ENCODE peak calls at places on chromosomes 3 and 15, in six cellular contexts. Y is HepG2, R is H1, C is GM12878, F is GM12892, H is K562. U is an unnamed sample.

GRCh38 chr3:108242776-108243175 is 20.6 kb upstream of the IFT57 start:
- DNase-seq in C (no peak), Y (no peak), F (no peak), R (no peak), H (no peak), U (no peak)

GRCh38 chr15:40338921-40339620 is 1.7 kb downstream of the CCDC9B start:
- DNase-seq in Y (peak), H (no peak), R (no peak), F (no peak), C (no peak), U (no peak)

GRCh38 chr3:46276497-46277099 is 34.3 kb downstream of the CCR3 start:
- DNase-seq in Y (peak), C (no peak), R (peak), H (peak), F (no peak), U (no peak)

GRCh38 chr3:189137416-189137815 is 34.4 kb upstream of the TPRG1 start:
- DNase-seq in H (no peak), R (peak), F (no peak), C (no peak), Y (no peak), U (no peak)

GRCh38 chr3:159734681-159735080 is 254.0 kb upstream of the IL12A start:
- DNase-seq in C (no peak), R (no peak), F (no peak), H (no peak), Y (no peak), U (no peak)

GRCh38 chr3:8492744-8493511 is 8.7 kb upstream of the LMCD1 start:
- DNase-seq in H (no peak), R (no peak), Y (no peak), F (no peak), C (no peak), U (no peak)

GRCh38 chr3:192372001-192372400 is 355.3 kb downstream of the FGF12 start:
- DNase-seq in F (no peak), H (no peak), R (no peak), C (no peak), Y (no peak), U (no peak)

GRCh38 chr15:61118885-61119284 is 110.2 kb downstream of the RORA start:
- DNase-seq in C (no peak), R (peak), H (peak), F (no peak), Y (no peak), U (no peak)

GRCh38 chr3:146148468-146148931 is 12.5 kb downstream of the PLOD2 start:
- DNase-seq in Y (no peak), H (no peak), F (no peak), R (no peak), C (no peak), U (no peak)

GRCh38 chr15:69468241-69469121 is 15.9 kb downstream of the RPLP1 start:
- DNase-seq in C (no peak), Y (no peak), F (no peak), H (peak), R (no peak), U (no peak)

GRCh38 chr15:50463423-50464358 is 39.5 kb downstream of the USP8 start:
- DNase-seq in R (no peak), F (no peak), H (no peak), C (no peak), Y (peak), U (no peak)

GRCh38 chr3:66856555-66856954 is 141.6 kb upstream of the KBTBD8 start:
- DNase-seq in C (no peak), F (no peak), H (no peak), Y (no peak), R (no peak), U (no peak)

GRCh38 chr3:127755305-127755681 is 67.0 kb downstream of the MGLL start:
- DNase-seq in R (no peak), H (no peak), F (no peak), Y (no peak), C (no peak), U (no peak)

GRCh38 chr3:27451261-27451660 is 32.9 kb downstream of the SLC4A7 start:
- DNase-seq in Y (no peak), H (no peak), C (no peak), F (no peak), R (no peak), U (no peak)

GRCh38 chr3:100354850-100355249 is 20.3 kb downstream of the NIT2 start:
- DNase-seq in H (no peak), C (no peak), Y (no peak), R (no peak), F (no peak), U (no peak)

GRCh38 chr3:124787490-124788195 is 57.4 kb downstream of the UMPS start:
- DNase-seq in C (no peak), R (no peak), Y (no peak), H (no peak), F (no peak), U (no peak)

GRCh38 chr15:52483712-52484111 is 45.0 kb downstream of the MYO5A start:
- DNase-seq in Y (no peak), F (no peak), C (no peak), H (no peak), R (no peak), U (no peak)

GRCh38 chr3:55489804-55490132 is 2.7 kb upstream of the WNT5A start:
- DNase-seq in R (no peak), H (no peak), C (no peak), Y (no peak), F (no peak), U (no peak)

GRCh38 chr15:47437492-47437891 is 279.8 kb upstream of the SEMA6D start:
- DNase-seq in C (no peak), R (no peak), H (no peak), F (no peak), Y (no peak), U (no peak)

GRCh38 chr15:89486726-89487050 is 9.7 kb downstream of the RHCG start:
- DNase-seq in H (peak), F (no peak), Y (no peak), C (no peak), R (no peak), U (peak)

GRCh38 chr15:29818141-29818540 is 4.1 kb downstream of the TJP1 start:
- DNase-seq in R (no peak), H (no peak), F (no peak), Y (no peak), C (no peak), U (no peak)

GRCh38 chr15:98169551-98169950 is 209.0 kb downstream of the ARRDC4 start:
- DNase-seq in F (no peak), R (no peak), H (no peak), Y (no peak), C (no peak), U (no peak)

GRCh38 chr3:19190136-19190535 is 41.8 kb downstream of the KCNH8 start:
- DNase-seq in R (no peak), C (no peak), F (no peak), Y (no peak), H (no peak), U (no peak)

GRCh38 chr15:62105266-62105665 is 38.5 kb downstream of the C2CD4A start:
- DNase-seq in F (no peak), Y (no peak), R (no peak), H (no peak), C (no peak), U (no peak)

GRCh38 chr3:194249323-194250103 is 101.6 kb downstream of the CPN2 start:
- DNase-seq in R (no peak), H (no peak), C (no peak), F (no peak), Y (no peak), U (no peak)

GRCh38 chr15:45549831-45550230 is 27.3 kb upstream of the SLC30A4 start:
- DNase-seq in R (no peak), F (no peak), C (no peak), Y (no peak), H (no peak), U (no peak)

GRCh38 chr15:59941612-59942011 is 62.5 kb upstream of the FOXB1 start:
- DNase-seq in F (no peak), H (no peak), C (no peak), Y (no peak), R (no peak), U (no peak)

GRCh38 chr15:67781061-67781460 is 44.2 kb upstream of the SKOR1 start:
- DNase-seq in Y (no peak), F (no peak), R (no peak), H (no peak), C (no peak), U (no peak)

GRCh38 chr3:62622553-62623174 is 249.3 kb upstream of the FEZF2 start:
- DNase-seq in C (peak), R (no peak), Y (peak), H (peak), F (no peak), U (peak)

GRCh38 chr3:5787863-5788488 is 600.5 kb downstream of the EDEM1 start:
- DNase-seq in C (no peak), F (no peak), R (peak), H (no peak), Y (no peak), U (no peak)

GRCh38 chr3:69203631-69204314 is 81.4 kb upstream of the LMOD3 start:
- DNase-seq in Y (no peak), F (no peak), R (no peak), H (no peak), C (no peak), U (no peak)

GRCh38 chr15:63243101-63243500 is 34.3 kb upstream of the APH1B start:
- DNase-seq in R (no peak), C (no peak), Y (no peak), H (no peak), F (no peak), U (no peak)

GRCh38 chr3:38362825-38363224 is 16.2 kb downstream of the XYLB start:
- DNase-seq in F (no peak), Y (no peak), H (no peak), R (no peak), C (no peak), U (no peak)

GRCh38 chr15:68488966-68489365 is 57.0 kb upstream of the ITGA11 start:
- DNase-seq in R (no peak), F (no peak), Y (no peak), H (no peak), C (no peak), U (no peak)

GRCh38 chr15:57019496-57020160 is 101.2 kb downstream of the TCF12 start:
- DNase-seq in R (no peak), Y (no peak), H (peak), C (no peak), F (no peak), U (no peak)

GRCh38 chr3:177679568-177680441 is 482.5 kb upstream of the TBL1XR1 start:
- DNase-seq in F (no peak), C (no peak), Y (no peak), H (no peak), R (no peak), U (no peak)

GRCh38 chr3:136250862-136251460 is 821 bp downstream of the PCCB start:
- DNase-seq in F (no peak), Y (peak), C (peak), R (peak), H (peak), U (peak)

GRCh38 chr3:136251511-136251910 is 1.4 kb downstream of the PCCB start:
- DNase-seq in Y (no peak), R (no peak), C (no peak), F (no peak), H (peak), U (no peak)

GRCh38 chr3:136249091-136249490 is 1.0 kb upstream of the PCCB start:
- DNase-seq in Y (peak), R (no peak), F (no peak), H (no peak), C (no peak), U (no peak)

GRCh38 chr3:136249593-136250225 is 431 bp upstream of the PCCB start:
- DNase-seq in H (no peak), R (no peak), F (no peak), C (no peak), Y (no peak), U (no peak)

GRCh38 chr3:136250226-136250861 is at the start of gene PCCB:
- DNase-seq in C (peak), F (peak), R (peak), H (peak), Y (peak), U (peak)
- TF ChIP-seq POLR2A in C (peak), F (peak), R (peak), H (peak), Y (peak), U (peak)

DNA sequence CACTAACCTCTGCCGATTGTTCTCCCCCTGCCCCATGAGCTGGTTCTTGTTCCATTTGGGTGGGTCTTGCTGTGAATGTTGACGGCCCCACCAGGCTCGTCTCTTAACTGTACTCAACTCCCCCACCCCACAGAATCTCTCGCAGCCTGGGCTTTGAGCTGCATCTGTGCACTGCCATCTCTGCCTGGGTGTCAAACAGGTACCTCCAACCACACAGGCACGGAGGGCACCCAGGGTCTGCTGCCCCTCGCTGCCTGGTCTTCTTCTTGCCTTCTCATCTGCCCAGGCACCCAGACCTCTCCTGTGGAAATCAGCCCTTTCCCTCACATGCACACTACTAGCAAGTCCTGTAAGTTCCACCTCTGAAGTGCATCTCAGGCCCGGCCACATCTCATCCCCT is 10.1 kb downstream of the TLR9 start:
- DNase-seq in R (no peak), F (no peak), Y (no peak), H (no peak), C (no peak), U (no peak)
- TF ChIP-seq TAF1 in R (no peak), F (no peak), Y (no peak), H (no peak), C (no peak), U (no peak)

GRCh38 chr3:58577269-58577821 is at the start of gene FAM107A:
- DNase-seq in Y (no peak), C (no peak), F (no peak), H (peak), R (no peak), U (no peak)
- TF ChIP-seq POLR2A in Y (no peak), C (no peak), F (no peak), H (no peak), R (no peak), U (no peak)

DNA sequence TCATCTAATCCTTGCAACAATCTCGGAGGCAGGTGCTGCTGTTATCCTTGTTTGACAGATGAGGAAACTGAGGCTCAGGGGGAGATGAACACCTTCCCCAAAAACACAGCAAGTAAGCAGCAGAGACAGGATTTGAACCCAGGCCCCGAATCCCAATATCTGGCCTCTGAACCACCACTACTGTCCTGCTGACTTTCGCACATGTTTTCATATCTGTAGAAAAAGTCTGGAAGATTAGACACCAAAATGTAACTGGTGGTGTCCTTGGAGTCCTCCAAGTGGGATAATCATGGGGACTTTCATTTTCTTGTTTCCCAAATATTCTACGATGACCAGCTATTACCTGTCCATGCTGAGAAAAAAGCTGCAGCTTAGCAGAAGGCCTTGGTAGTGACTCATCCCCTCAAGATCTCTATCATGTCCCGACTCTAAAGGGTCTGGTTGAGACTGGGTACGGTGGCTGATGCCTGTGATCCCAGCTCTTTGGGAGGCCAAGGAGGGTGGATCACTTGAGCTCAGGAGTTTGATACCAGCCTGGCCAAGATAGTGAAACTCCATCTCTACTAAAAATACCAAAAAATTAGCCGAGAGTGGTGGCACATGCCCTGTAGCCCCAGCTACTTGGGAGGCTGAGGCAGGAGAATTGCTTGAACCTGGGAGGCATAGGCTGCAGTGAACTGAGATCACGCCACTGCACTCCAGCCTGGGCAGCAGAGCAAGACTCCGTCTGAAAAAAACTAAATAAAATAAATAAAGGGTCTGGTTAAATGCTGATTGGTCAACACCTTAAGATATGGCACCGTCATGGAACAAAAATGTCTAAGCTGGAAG is 8.6 kb downstream of the IRAK2 start:
- DNase-seq in C (no peak), Y (no peak), H (peak), F (no peak), R (no peak), U (no peak)
- TF ChIP-seq TAF1 in C (no peak), Y (no peak), H (no peak), F (no peak), R (no peak), U (no peak)

GRCh38 chr3:48594431-48595049 is 589 bp downstream of the COL7A1 start:
- DNase-seq in Y (no peak), R (no peak), C (no peak), H (no peak), F (no peak), U (no peak)
- TF ChIP-seq POLR2A in Y (no peak), R (no peak), C (no peak), H (no peak), F (no peak), U (no peak)

DNA sequence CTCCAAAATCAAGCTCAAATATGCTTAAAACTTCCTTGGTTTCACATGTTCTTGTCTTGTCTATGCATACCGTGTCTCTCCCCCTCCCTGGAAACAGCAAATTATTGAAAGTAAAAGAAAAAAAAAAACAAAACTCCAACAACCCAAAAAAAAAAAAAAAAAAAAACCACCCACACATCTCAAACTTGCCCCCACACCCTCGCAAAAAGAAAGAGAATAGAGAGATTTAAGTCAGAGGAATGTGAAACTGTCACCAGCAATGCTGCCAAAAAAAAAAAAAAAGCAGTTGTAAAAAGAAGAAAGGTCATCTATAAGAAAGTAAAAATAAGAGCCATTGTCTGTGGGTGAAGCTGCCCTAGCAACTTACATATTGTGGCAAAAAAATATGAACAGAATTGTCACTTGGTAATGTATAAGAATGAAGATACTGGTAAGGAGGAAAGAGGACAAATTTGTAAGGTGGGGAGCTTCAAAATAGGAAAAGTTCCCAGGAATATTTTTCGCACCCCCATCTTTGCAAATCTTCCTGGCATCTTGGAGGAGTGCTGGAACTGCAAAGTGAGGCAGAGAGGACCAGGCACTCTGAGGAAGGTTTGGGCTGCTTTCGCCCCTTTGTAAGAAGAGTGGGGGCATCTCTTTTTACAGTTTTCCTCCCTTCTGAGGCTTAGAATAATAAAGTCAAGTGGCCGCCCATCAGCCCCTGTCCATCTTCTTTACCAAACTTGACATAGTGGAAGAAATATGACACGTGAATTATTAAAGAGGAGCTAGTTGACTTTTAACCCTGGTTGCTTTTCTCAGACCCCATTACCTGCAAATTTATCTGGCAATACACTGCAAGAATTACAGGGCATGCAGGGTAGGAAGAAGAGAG is 81.8 kb downstream of the NR2F2 start:
- DNase-seq in C (no peak), F (no peak), Y (no peak), H (no peak), R (no peak), U (no peak)
- TF ChIP-seq TAF1 in C (no peak), F (no peak), Y (no peak), H (no peak), R (no peak), U (no peak)

DNA sequence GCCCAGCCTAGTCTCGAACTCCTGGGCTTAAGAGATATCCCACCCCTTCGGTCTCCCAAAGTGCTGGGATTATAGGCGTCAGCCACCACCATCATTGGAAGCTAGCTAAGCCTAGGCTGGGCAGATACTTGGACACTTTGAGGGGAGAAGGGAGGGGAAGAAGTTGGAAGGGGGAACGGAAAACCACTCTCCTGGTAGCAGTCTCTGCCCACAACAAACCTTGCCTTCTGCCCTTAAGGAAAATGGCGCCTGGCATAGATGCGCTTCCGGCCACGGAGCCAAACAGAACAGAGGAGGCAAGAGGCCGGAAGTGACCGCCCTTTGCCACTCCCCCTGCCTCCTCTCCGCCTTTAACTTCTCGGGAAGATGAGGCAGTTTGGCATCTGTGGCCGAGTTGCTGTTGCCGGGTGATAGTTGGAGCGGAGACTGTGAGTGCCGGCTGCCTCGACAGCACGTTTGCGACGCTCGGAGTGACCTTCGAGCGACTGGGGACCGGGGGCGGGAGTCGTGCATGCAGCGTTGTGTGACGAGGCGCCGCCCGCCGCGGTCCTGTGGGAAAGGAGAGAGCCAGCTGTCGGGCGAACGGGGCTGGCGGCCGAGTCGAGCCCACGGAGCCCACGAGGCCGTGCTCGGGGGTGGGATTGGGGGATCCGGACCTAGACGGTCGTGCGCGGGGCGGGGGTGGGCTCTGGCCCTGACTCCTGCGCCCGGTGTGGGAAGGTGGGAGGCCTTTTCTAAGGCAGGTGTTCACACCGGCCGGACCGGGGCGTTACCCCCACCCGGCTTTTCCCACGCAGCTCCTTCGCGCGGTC is at the start of gene MFN1:
- DNase-seq in R (peak), C (peak), H (peak), F (peak), Y (peak), U (peak)
- TF ChIP-seq POLR2A in R (peak), C (peak), H (peak), F (peak), Y (peak), U (peak)

GRCh38 chr3:179068779-179069530 is 2.7 kb downstream of the ZMAT3 start:
- DNase-seq in F (no peak), C (no peak), Y (no peak), H (peak), R (no peak), U (no peak)
- TF ChIP-seq TAF1 in F (no peak), C (no peak), Y (no peak), H (no peak), R (no peak), U (no peak)

U was measured in GM12891.